ENCODE peak calls at places on chromosomes 2 and 18, in eight cellular contexts. Y, L, T, X, R, M, P and F are unnamed samples. For H3K4me1, the result is how much of the 10 kb centered on the place peaks cover.

GRCh38 chr2:71730785-71731383 is 277.5 kb downstream of the DYSF start:
- DNase-seq in Y (no peak), L (no peak), T (no peak), X (no peak), R (no peak), M (no peak), P (no peak), F (no peak)

GRCh38 chr2:196970089-196970488 is 43.6 kb upstream of the PGAP1 start:
- DNase-seq in Y (no peak), L (peak), T (no peak), X (no peak), R (no peak), M (no peak), P (no peak), F (no peak)

GRCh38 chr18:48635806-48636205 is 97.0 kb downstream of the CTIF start:
- DNase-seq in Y (no peak), L (no peak), T (no peak), X (no peak), R (no peak), M (no peak), P (no peak), F (no peak)

GRCh38 chr2:74244286-74244685 is 45.9 kb downstream of the MTHFD2 start:
- DNase-seq in Y (no peak), L (no peak), T (no peak), X (no peak), R (no peak), M (no peak), P (no peak), F (no peak)

GRCh38 chr2:25323042-25323514 is 18.6 kb downstream of the DNMT3A start:
- DNase-seq in Y (no peak), L (peak), T (no peak), X (peak), R (no peak), M (no peak), P (peak), F (peak)

GRCh38 chr18:7303751-7304370 is 73.0 kb downstream of the LRRC30 start:
- DNase-seq in Y (no peak), L (no peak), T (no peak), X (no peak), R (no peak), M (no peak), P (no peak), F (no peak)

GRCh38 chr2:70511986-70512729 is 41.5 kb downstream of the TGFA start:
- DNase-seq in Y (no peak), L (no peak), T (peak), X (no peak), R (no peak), M (no peak), P (no peak), F (no peak)

GRCh38 chr18:46155652-46156051 is 51.5 kb downstream of the HAUS1 start:
- DNase-seq in Y (no peak), L (peak), T (no peak), X (no peak), R (no peak), M (no peak), P (peak), F (no peak)

GRCh38 chr2:225117061-225117716 is 74.9 kb upstream of the DOCK10 start:
- DNase-seq in Y (no peak), L (peak), T (no peak), X (no peak), R (no peak), M (no peak), P (no peak), F (no peak)

GRCh38 chr2:96916156-96917007 is 46.5 kb upstream of the SEMA4C start:
- DNase-seq in Y (no peak), L (no peak), T (no peak), X (no peak), R (no peak), M (no peak), P (no peak), F (no peak)

GRCh38 chr18:250685-251084 is 17.2 kb downstream of the THOC1 start:
- DNase-seq in Y (no peak), L (peak), T (no peak), X (no peak), R (no peak), M (no peak), P (no peak), F (no peak)

GRCh38 chr2:126527836-126528490 is 128.0 kb upstream of the GYPC start:
- DNase-seq in Y (peak), L (peak), T (peak), X (peak), R (peak), M (no peak), P (peak), F (peak)

GRCh38 chr18:58201728-58202405 is 157.8 kb downstream of the NEDD4L start:
- DNase-seq in Y (no peak), L (no peak), T (no peak), X (no peak), R (no peak), M (no peak), P (no peak), F (no peak)

GRCh38 chr18:58201268-58201667 is 157.2 kb downstream of the NEDD4L start:
- DNase-seq in Y (no peak), L (no peak), T (peak), X (no peak), R (no peak), M (no peak), P (no peak), F (no peak)

GRCh38 chr18:58205780-58206160 is 161.7 kb downstream of the NEDD4L start:
- DNase-seq in Y (no peak), L (no peak), T (peak), X (no peak), R (no peak), M (no peak), P (no peak), F (no peak)

GRCh38 chr18:58205087-58205779 is 161.2 kb downstream of the NEDD4L start:
- DNase-seq in Y (no peak), L (peak), T (peak), X (no peak), R (no peak), M (no peak), P (no peak), F (no peak)

GRCh38 chr18:58202406-58202730 is 158.3 kb downstream of the NEDD4L start:
- DNase-seq in Y (no peak), L (peak), T (peak), X (no peak), R (no peak), M (peak), P (no peak), F (no peak)
- H3K27ac ChIP-seq in Y (no peak), L (no peak), T (peak), X (no peak), R (no peak), M (peak), P (no peak), F (no peak)

GRCh38 chr2:61454383-61454782 is 16.5 kb downstream of the USP34 start:
- DNase-seq in Y (no peak), L (no peak), T (no peak), X (no peak), R (no peak), M (no peak), P (no peak), F (no peak)

GRCh38 chr2:61452392-61452791 is 18.5 kb downstream of the USP34 start:
- DNase-seq in Y (no peak), L (no peak), T (no peak), X (no peak), R (no peak), M (no peak), P (no peak), F (no peak)

GRCh38 chr2:61460168-61460567 is 10.7 kb downstream of the USP34 start:
- DNase-seq in Y (no peak), L (peak), T (no peak), X (no peak), R (no peak), M (no peak), P (no peak), F (no peak)

GRCh38 chr2:61456070-61456745 is 14.7 kb downstream of the USP34 start:
- DNase-seq in Y (no peak), L (no peak), T (no peak), X (no peak), R (no peak), M (no peak), P (no peak), F (no peak)

GRCh38 chr2:61456746-61457420 is 14.0 kb downstream of the USP34 start:
- DNase-seq in Y (no peak), L (no peak), T (no peak), X (no peak), R (no peak), M (no peak), P (no peak), F (no peak)
- H3K4me1 ChIP-seq in Y (under half), L (under half), T (under half), X (under half), R (under half), M (under half), P (under half), F (half or more)

DNA sequence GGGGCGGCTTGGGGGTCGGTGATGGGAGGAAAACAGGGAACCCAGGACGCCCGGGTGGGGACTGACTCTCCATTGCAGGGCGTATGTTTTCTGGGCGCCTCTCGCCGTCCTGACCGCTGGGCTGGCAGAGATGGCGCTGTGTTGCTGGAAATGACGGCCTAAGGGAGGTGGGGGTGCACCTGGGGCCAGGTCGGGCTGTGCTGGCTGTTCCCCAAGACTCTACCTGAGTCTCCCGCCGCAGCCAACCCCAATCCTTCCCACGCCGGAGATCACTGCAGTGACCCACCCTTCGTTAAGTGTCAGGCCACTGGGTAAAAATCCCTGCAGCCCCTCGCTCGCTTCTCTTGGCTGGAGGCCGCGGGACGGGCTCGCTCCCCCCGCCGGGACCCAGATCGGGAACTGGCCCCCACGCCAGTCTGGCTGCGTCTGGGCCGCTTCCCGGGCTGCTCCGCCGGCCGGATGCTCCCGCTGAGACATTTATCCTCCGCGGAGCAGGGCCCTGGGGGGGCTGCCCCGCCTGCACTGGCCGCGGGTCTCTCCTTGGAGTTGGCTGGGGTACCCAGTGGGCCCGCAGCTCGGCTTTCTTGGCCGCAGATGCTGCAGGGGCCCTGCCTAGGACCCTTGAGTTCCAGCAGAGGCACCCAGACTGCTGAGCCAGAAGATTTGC is 7.8 kb upstream of the ARMC9 start:
- DNase-seq in Y (no peak), L (no peak), T (peak), X (peak), R (peak), M (peak), P (no peak), F (no peak)
- H3K4me3 ChIP-seq in Y (no peak), L (no peak), T (peak), X (peak), R (peak), M (peak), P (no peak), F (no peak)

GRCh38 chr2:64946737-64947090 is 42.5 kb upstream of the SLC1A4 start:
- DNase-seq in Y (no peak), L (no peak), T (no peak), X (no peak), R (no peak), M (no peak), P (no peak), F (no peak)
- H3K27ac ChIP-seq in Y (no peak), L (no peak), T (peak), X (no peak), R (no peak), M (no peak), P (no peak), F (no peak)

GRCh38 chr2:130382313-130382917 is 26.6 kb downstream of the PTPN18 start:
- DNase-seq in Y (no peak), L (no peak), T (no peak), X (no peak), R (no peak), M (no peak), P (no peak), F (no peak)
- H3K4me1 ChIP-seq in Y (under half), L (under half), T (under half), X (under half), R (under half), M (under half), P (under half), F (under half)

DNA sequence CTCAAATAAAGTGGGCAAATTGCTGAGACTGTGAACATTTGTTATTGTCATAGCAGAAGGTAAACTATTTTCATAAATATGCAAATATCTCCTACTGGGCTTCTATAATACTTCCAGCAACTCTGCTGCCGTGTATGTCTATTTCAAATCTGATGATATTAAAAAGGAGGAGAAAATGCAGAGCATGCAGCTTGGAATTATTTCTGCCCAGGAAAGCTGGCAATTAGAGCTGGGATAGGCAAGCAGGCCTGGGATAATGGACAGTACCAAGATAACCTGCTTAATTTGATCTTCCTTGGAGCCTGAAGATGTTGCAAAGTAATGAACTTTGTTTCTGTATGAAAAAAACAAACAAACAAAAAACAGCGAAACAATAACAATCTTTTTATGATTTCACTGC is 72.8 kb downstream of the HNMT start:
- DNase-seq in Y (no peak), L (no peak), T (no peak), X (no peak), R (no peak), M (no peak), P (no peak), F (no peak)
- H3K4me3 ChIP-seq in Y (no peak), L (no peak), T (no peak), X (no peak), R (no peak), M (no peak), P (no peak), F (no peak)

GRCh38 chr2:37476411-37476810 is 132.0 kb downstream of the QPCT start:
- DNase-seq in Y (no peak), L (no peak), T (no peak), X (no peak), R (no peak), M (no peak), P (no peak), F (no peak)
- H3K27ac ChIP-seq in Y (no peak), L (no peak), T (no peak), X (no peak), R (peak), M (no peak), P (no peak), F (no peak)

DNA sequence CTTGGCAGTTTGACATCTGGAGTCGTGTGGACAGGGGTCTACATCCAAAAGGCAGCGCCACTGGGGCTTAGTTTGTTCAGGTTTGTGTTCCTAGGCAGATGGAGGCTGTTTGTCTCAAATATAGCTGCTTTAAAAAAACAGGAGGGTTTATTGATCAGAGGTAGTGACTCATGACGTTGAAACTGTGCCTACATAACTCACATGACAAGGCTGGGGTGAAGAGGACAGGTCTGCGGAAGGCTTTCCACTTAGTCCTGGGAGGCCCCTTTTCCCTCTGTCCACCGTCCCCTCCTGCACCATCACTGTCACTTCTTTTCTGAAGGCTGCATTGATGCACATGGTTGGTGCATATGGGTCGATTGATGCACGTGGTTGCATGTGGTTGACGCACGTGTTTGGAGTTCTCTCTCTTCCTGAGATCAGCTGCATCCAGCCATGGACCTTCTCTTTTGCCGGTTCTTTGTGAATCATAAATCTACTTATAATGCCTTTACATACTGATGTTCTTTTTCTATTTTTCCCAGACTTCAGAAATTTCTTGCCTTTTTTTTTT is 10.9 kb downstream of the SH3RF3 start:
- DNase-seq in Y (no peak), L (no peak), T (no peak), X (no peak), R (no peak), M (no peak), P (no peak), F (no peak)
- H3K4me1 ChIP-seq in Y (under half), L (under half), T (under half), X (under half), R (under half), M (under half), P (under half), F (under half)

DNA sequence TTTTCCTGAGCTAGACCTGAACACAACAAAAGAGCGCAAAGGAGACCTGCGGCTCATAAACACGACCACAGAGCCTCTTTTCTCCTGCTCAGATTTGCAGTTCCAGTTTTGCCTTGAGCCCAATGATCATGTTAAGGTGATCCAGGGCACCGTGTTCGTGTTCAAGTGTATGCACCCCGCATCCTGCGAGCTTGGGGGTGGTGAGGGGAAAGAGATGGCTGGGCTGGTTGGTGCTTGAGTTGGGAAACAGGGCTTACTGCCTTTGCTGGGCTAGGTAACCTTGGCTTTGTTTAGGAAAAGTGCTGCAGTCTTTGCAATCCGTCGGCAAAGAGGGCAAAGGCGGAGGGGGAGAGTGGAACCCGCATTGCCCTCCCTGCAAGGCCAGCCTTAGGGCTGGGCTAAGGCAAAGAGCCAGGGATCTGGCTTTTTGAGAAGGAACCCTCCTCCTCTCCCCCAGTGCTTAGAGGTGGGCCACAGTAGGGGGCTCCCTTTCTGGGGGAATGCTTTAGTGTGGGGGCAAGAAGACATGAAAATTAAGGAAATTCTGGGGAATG is 1.3 kb downstream of the HOXD10 start:
- DNase-seq in Y (no peak), L (no peak), T (no peak), X (no peak), R (no peak), M (no peak), P (no peak), F (no peak)
- H3K4me3 ChIP-seq in Y (no peak), L (no peak), T (no peak), X (no peak), R (no peak), M (no peak), P (no peak), F (no peak)

DNA sequence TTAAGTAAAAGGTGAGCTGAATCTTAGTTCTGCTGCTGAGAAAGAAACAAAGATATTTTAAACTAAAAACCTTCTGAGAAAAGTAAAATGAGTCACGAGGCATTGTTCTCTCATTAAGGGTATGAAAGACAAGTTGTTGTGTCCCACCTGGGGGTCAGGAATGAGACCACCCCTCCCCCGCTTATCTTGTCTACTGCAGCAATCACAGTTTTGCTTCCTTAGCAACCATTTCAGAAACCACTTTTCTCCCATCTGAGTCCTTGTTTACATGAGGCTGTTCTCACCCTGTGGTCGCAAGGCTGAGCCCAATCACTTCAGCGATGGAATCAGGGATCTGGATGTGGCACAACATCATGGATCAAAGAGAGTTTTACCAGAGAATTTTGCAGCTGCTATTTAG is 377.6 kb upstream of the NETO1 start:
- DNase-seq in Y (no peak), L (no peak), T (no peak), X (peak), R (no peak), M (no peak), P (no peak), F (no peak)
- H3K27ac ChIP-seq in Y (no peak), L (no peak), T (no peak), X (no peak), R (no peak), M (peak), P (no peak), F (no peak)